ENCODE peak calls at places on chromosomes 4 and X, in five cellular contexts. One of them, this sample, is unnamed.

GRCh38 chrX:136453771-136454170 is 34.0 kb upstream of the BRS3 start:
- DNase-seq in keratinocyte: no peak
- DNase-seq in PC-3: peak
- DNase-seq in MM.1S: no peak
- DNase-seq in progenitor cell of endocrine pancreas: no peak
- DNase-seq in this sample: no peak

GRCh38 chrX:104137496-104137895 is 19.3 kb downstream of the SLC25A53 start:
- DNase-seq in progenitor cell of endocrine pancreas: no peak
- DNase-seq in MM.1S: peak
- DNase-seq in PC-3: peak
- DNase-seq in keratinocyte: no peak
- DNase-seq in this sample: no peak

GRCh38 chrX:10397349-10397748 is 223.0 kb downstream of the MID1 start:
- DNase-seq in MM.1S: no peak
- DNase-seq in keratinocyte: no peak
- DNase-seq in progenitor cell of endocrine pancreas: no peak
- DNase-seq in PC-3: no peak
- DNase-seq in this sample: no peak

GRCh38 chrX:41960142-41960541 is 36.8 kb upstream of the CASK start:
- DNase-seq in keratinocyte: no peak
- DNase-seq in MM.1S: no peak
- DNase-seq in progenitor cell of endocrine pancreas: no peak
- DNase-seq in PC-3: no peak
- DNase-seq in this sample: no peak

GRCh38 chr4:157983300-157983699 is 189.5 kb downstream of the GASK1B start:
- DNase-seq in progenitor cell of endocrine pancreas: no peak
- DNase-seq in PC-3: no peak
- DNase-seq in keratinocyte: no peak
- DNase-seq in MM.1S: no peak
- DNase-seq in this sample: no peak

GRCh38 chrX:48576108-48576507 is 1.8 kb downstream of the RBM3 start:
- DNase-seq in progenitor cell of endocrine pancreas: no peak
- DNase-seq in keratinocyte: no peak
- DNase-seq in MM.1S: no peak
- DNase-seq in PC-3: no peak
- DNase-seq in this sample: no peak

GRCh38 chr4:23827971-23828680 is 61.7 kb downstream of the PPARGC1A start:
- DNase-seq in progenitor cell of endocrine pancreas: no peak
- DNase-seq in keratinocyte: no peak
- DNase-seq in MM.1S: no peak
- DNase-seq in PC-3: no peak
- DNase-seq in this sample: no peak

GRCh38 chr4:1467581-1468458 is 61.6 kb upstream of the NKX1-1 start:
- DNase-seq in PC-3: no peak
- DNase-seq in progenitor cell of endocrine pancreas: no peak
- DNase-seq in keratinocyte: no peak
- DNase-seq in MM.1S: no peak
- DNase-seq in this sample: no peak

GRCh38 chrX:108699368-108699767 is 37.0 kb downstream of the IRS4 start:
- DNase-seq in progenitor cell of endocrine pancreas: no peak
- DNase-seq in MM.1S: peak
- DNase-seq in PC-3: peak
- DNase-seq in keratinocyte: peak
- DNase-seq in this sample: no peak

GRCh38 chr4:5084911-5085475 is 33.7 kb downstream of the STK32B start:
- DNase-seq in MM.1S: no peak
- DNase-seq in PC-3: no peak
- DNase-seq in progenitor cell of endocrine pancreas: no peak
- DNase-seq in keratinocyte: no peak
- DNase-seq in this sample: no peak

GRCh38 chr4:83603130-83603529 is 67.2 kb downstream of the GPAT3 start:
- DNase-seq in MM.1S: no peak
- DNase-seq in progenitor cell of endocrine pancreas: no peak
- DNase-seq in keratinocyte: no peak
- DNase-seq in PC-3: no peak
- DNase-seq in this sample: no peak

GRCh38 chrX:11881485-11882170 is 123.6 kb downstream of the MSL3 start:
- DNase-seq in keratinocyte: peak
- DNase-seq in PC-3: no peak
- DNase-seq in MM.1S: no peak
- DNase-seq in progenitor cell of endocrine pancreas: no peak
- DNase-seq in this sample: no peak

GRCh38 chr4:10619220-10619619 is 65.3 kb downstream of the CLNK start:
- DNase-seq in progenitor cell of endocrine pancreas: no peak
- DNase-seq in MM.1S: no peak
- DNase-seq in keratinocyte: no peak
- DNase-seq in PC-3: peak
- DNase-seq in this sample: no peak

GRCh38 chr4:158722291-158722916 is 792 bp downstream of the PPID start:
- DNase-seq in PC-3: peak
- DNase-seq in keratinocyte: no peak
- DNase-seq in progenitor cell of endocrine pancreas: no peak
- DNase-seq in MM.1S: peak
- DNase-seq in this sample: no peak

GRCh38 chr4:185307136-185307950 is 88.4 kb downstream of the LRP2BP start:
- DNase-seq in MM.1S: peak
- DNase-seq in keratinocyte: peak
- DNase-seq in progenitor cell of endocrine pancreas: no peak
- DNase-seq in PC-3: peak
- DNase-seq in this sample: no peak

GRCh38 chr4:60078984-60079383 is 1121.1 kb upstream of the ADGRL3 start:
- DNase-seq in progenitor cell of endocrine pancreas: no peak
- DNase-seq in MM.1S: no peak
- DNase-seq in PC-3: no peak
- DNase-seq in keratinocyte: no peak
- DNase-seq in this sample: no peak

GRCh38 chrX:39331062-39331704 is 529.9 kb downstream of the MID1IP1 start:
- DNase-seq in progenitor cell of endocrine pancreas: no peak
- DNase-seq in PC-3: no peak
- DNase-seq in keratinocyte: no peak
- DNase-seq in MM.1S: no peak
- DNase-seq in this sample: no peak

GRCh38 chr4:34721835-34722234 is 1522.5 kb downstream of the ARAP2 start:
- DNase-seq in progenitor cell of endocrine pancreas: no peak
- DNase-seq in keratinocyte: no peak
- DNase-seq in PC-3: no peak
- DNase-seq in MM.1S: no peak
- DNase-seq in this sample: no peak

GRCh38 chrX:130893356-130894085 is 9.5 kb downstream of the ENOX2 start:
- DNase-seq in progenitor cell of endocrine pancreas: no peak
- DNase-seq in keratinocyte: no peak
- DNase-seq in PC-3: no peak
- DNase-seq in MM.1S: no peak
- DNase-seq in this sample: no peak

GRCh38 chrX:104445591-104445990 is 120.4 kb upstream of the IL1RAPL2 start:
- DNase-seq in MM.1S: no peak
- DNase-seq in progenitor cell of endocrine pancreas: no peak
- DNase-seq in keratinocyte: no peak
- DNase-seq in PC-3: no peak
- DNase-seq in this sample: no peak

GRCh38 chrX:150334100-150334499 is 29.0 kb upstream of the MAMLD1 start:
- DNase-seq in keratinocyte: no peak
- DNase-seq in progenitor cell of endocrine pancreas: no peak
- DNase-seq in MM.1S: no peak
- DNase-seq in PC-3: no peak
- DNase-seq in this sample: no peak

GRCh38 chr4:147864591-147864990 is 132.7 kb downstream of the ARHGAP10 start:
- DNase-seq in progenitor cell of endocrine pancreas: no peak
- DNase-seq in PC-3: no peak
- DNase-seq in MM.1S: no peak
- DNase-seq in keratinocyte: no peak
- DNase-seq in this sample: no peak

GRCh38 chrX:19958530-19959486 is 32.1 kb downstream of the BCLAF3 start:
- DNase-seq in MM.1S: no peak
- DNase-seq in progenitor cell of endocrine pancreas: no peak
- DNase-seq in PC-3: peak
- DNase-seq in keratinocyte: no peak
- DNase-seq in this sample: no peak

GRCh38 chr4:144967161-144967560 is 130.8 kb downstream of the ANAPC10 start:
- DNase-seq in PC-3: peak
- DNase-seq in MM.1S: peak
- DNase-seq in keratinocyte: peak
- DNase-seq in progenitor cell of endocrine pancreas: no peak
- DNase-seq in this sample: no peak

GRCh38 chr4:32985256-32985655 is 2265.1 kb downstream of the PCDH7 start:
- DNase-seq in progenitor cell of endocrine pancreas: no peak
- DNase-seq in keratinocyte: no peak
- DNase-seq in MM.1S: no peak
- DNase-seq in PC-3: peak
- DNase-seq in this sample: no peak

GRCh38 chr4:26985836-26986235 is 125.2 kb downstream of the STIM2 start:
- DNase-seq in progenitor cell of endocrine pancreas: no peak
- DNase-seq in MM.1S: no peak
- DNase-seq in PC-3: no peak
- DNase-seq in keratinocyte: no peak
- DNase-seq in this sample: no peak

DNA sequence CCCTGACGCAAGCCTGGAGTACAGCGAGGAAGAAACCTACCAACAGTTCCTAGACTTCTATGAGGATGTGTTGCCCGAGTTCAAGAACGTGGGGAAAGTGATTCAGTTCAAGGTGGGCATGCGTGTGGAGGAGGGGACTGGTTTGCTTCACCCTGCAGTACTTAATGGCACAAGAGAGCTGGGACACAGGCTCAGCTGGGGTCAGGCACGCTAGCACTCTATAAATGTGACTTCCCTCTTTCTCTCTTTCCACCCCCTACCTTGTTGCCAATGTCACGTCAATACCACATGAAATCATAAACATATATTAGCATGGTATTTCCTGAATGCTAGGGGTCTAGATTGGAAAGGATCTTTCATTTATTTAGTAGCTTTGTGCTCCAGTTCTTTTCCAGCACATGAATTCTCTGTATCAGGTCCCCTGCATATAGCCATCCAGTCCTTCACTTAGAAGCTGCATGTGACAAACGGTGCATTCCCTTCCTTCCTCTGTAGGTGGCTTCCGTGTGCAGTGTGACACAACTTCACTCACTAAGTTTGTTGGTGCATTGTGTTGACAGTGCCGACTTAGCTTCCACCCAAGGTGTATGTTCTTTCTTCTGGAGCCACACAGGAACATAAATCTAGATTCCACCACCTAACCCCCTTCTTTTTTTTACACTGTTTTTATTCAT is 25.6 kb downstream of the ZRSR2 start:
- DNase-seq in PC-3: peak
- DNase-seq in MM.1S: peak
- DNase-seq in keratinocyte: no peak
- DNase-seq in progenitor cell of endocrine pancreas: no peak
- DNase-seq in this sample: no peak
- TF ChIP-seq CTCF in PC-3: peak
- TF ChIP-seq CTCF in MM.1S: peak
- TF ChIP-seq CTCF in keratinocyte: peak
- TF ChIP-seq CTCF in progenitor cell of endocrine pancreas: peak
- TF ChIP-seq CTCF in this sample: no peak

GRCh38 chrX:35726176-35726575 is 72.0 kb upstream of the MAGEB16 start:
- DNase-seq in MM.1S: peak
- DNase-seq in keratinocyte: no peak
- DNase-seq in progenitor cell of endocrine pancreas: no peak
- DNase-seq in PC-3: peak
- DNase-seq in this sample: no peak
- TF ChIP-seq CTCF in MM.1S: peak
- TF ChIP-seq CTCF in keratinocyte: no peak
- TF ChIP-seq CTCF in progenitor cell of endocrine pancreas: no peak
- TF ChIP-seq CTCF in PC-3: peak
- TF ChIP-seq CTCF in this sample: no peak

GRCh38 chr4:186666252-186666651 is 57.4 kb downstream of the FAT1 start:
- DNase-seq in PC-3: no peak
- DNase-seq in keratinocyte: no peak
- DNase-seq in progenitor cell of endocrine pancreas: no peak
- DNase-seq in MM.1S: no peak
- DNase-seq in this sample: no peak

GRCh38 chr4:186666750-186667149 is 56.9 kb downstream of the FAT1 start:
- DNase-seq in keratinocyte: no peak
- DNase-seq in progenitor cell of endocrine pancreas: no peak
- DNase-seq in PC-3: peak
- DNase-seq in MM.1S: no peak
- DNase-seq in this sample: no peak

GRCh38 chr4:186669735-186670134 is 53.9 kb downstream of the FAT1 start:
- DNase-seq in keratinocyte: no peak
- DNase-seq in MM.1S: no peak
- DNase-seq in PC-3: no peak
- DNase-seq in progenitor cell of endocrine pancreas: no peak
- DNase-seq in this sample: no peak

DNA sequence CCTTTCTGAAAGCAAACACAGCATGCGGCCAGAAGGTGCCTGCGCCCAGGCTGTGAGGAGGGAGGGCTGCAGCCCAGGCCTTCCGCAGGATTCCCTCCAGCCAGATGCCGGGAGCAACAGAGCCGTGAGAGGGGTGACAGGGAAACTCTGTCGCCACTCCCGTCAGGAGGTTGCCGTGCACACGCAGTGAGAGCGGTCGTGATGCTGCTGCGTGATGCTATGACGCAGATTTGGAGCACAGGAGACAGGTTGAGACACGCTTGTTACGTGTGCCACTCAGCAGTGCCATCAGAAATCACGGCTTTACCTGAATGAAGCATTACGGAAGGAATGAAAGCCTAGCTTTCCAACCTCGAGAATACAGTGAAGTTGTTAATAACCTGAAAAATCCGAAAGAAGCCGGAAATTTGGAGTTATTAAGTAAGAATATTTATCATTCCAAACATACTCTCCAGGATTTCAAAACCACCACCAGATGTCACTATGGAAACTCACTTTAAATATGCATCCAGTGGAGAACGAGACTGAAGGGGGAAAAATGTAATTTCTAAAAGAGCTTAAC is 54.4 kb downstream of the FAT1 start:
- DNase-seq in keratinocyte: no peak
- DNase-seq in MM.1S: no peak
- DNase-seq in PC-3: peak
- DNase-seq in progenitor cell of endocrine pancreas: no peak
- DNase-seq in this sample: no peak
- TF ChIP-seq CTCF in keratinocyte: no peak
- TF ChIP-seq CTCF in MM.1S: peak
- TF ChIP-seq CTCF in PC-3: peak
- TF ChIP-seq CTCF in progenitor cell of endocrine pancreas: peak
- TF ChIP-seq CTCF in this sample: no peak

DNA sequence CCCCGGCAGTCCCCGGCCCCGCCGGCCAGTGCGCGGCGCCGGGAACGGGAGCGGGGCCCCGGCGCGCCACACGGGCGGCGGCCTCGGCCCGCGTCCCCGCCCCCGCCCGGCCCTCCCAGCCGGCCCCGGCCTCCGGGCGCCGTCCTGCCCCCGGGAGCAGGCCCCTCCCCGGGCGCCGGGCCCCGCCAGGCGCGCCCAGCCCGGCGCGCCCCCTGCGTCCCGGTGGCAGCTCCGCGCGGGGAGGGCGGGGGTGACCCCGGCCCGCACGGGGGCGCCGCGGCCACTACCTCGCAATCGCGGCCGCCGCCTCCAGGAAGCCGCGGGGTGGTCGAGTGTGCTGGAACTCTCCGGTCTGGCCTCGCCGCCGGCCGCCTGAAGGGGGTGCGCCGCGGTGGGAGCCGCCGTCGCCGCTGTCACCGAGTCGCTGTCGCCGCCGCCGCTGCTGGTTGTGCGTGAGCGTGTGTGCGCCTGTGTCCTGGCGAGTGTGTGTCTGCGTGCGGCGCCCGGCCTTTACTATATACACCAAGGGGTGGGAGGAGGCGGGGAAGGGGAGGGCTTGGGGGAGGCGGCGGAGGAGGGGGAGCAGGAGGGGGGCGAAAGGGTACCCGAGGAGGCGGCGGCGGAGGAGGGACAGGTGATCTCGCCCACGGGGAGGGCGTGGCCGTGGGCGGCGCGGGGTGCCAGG is at the start of gene RAI2:
- DNase-seq in progenitor cell of endocrine pancreas: peak
- DNase-seq in keratinocyte: no peak
- DNase-seq in PC-3: no peak
- DNase-seq in MM.1S: no peak
- DNase-seq in this sample: no peak
- TF ChIP-seq CTCF in progenitor cell of endocrine pancreas: peak
- TF ChIP-seq CTCF in keratinocyte: no peak
- TF ChIP-seq CTCF in PC-3: no peak
- TF ChIP-seq CTCF in MM.1S: no peak
- TF ChIP-seq CTCF in this sample: no peak